ENCODE peak calls at places on chromosomes 7 and 10, in six cellular contexts. S is GM20000; R is kidney epithelial cell; L is naive thymus-derived CD4-positive, alpha-beta T cell; K is stimulated activated CD4-positive, alpha-beta T cell treated with anti-CD3 and anti-CD28 coated beads, Interleukin-15, amount 100 ng/mL, for 1 hour; O is coronary artery. P is an unnamed sample.

GRCh38 chr10:124632064-124632531 is 112.1 kb downstream of the FAM53B start:
- DNase-seq in S (no peak), R (no peak), L (peak), K (no peak), O (no peak), P (no peak)

GRCh38 chr10:2972216-2972615 is 95.1 kb upstream of the PFKP start:
- DNase-seq in S (no peak), R (no peak), L (no peak), K (no peak), O (no peak), P (no peak)

GRCh38 chr10:92891885-92892705 is 43.8 kb downstream of the EXOC6 start:
- DNase-seq in S (no peak), R (peak), L (no peak), K (no peak), O (no peak), P (no peak)

GRCh38 chr7:36360244-36360643 is 29.4 kb upstream of the ANLN start:
- DNase-seq in S (no peak), R (no peak), L (no peak), K (no peak), O (no peak), P (no peak)

GRCh38 chr7:126441745-126442144 is 811.0 kb downstream of the GRM8 start:
- DNase-seq in S (no peak), R (no peak), L (no peak), K (no peak), O (no peak), P (no peak)

GRCh38 chr7:81036871-81037270 is 118.0 kb upstream of the SEMA3C start:
- DNase-seq in S (no peak), R (no peak), L (no peak), K (no peak), O (no peak), P (no peak)

GRCh38 chr10:91389636-91390512 is 20.3 kb upstream of the HECTD2 start:
- DNase-seq in S (peak), R (no peak), L (peak), K (no peak), O (no peak), P (peak)

GRCh38 chr10:125691160-125691981 is 8.4 kb upstream of the TEX36 start:
- DNase-seq in S (no peak), R (peak), L (no peak), K (no peak), O (no peak), P (no peak)

GRCh38 chr10:119523916-119524719 is 18.4 kb downstream of the RGS10 start:
- DNase-seq in S (no peak), R (no peak), L (no peak), K (no peak), O (no peak), P (no peak)

GRCh38 chr7:1564603-1565022 is 5.2 kb downstream of the PSMG3 start:
- DNase-seq in S (no peak), R (no peak), L (no peak), K (no peak), O (no peak), P (no peak)

GRCh38 chr10:74227697-74228424 is 76.8 kb downstream of the ADK start:
- DNase-seq in S (no peak), R (peak), L (peak), K (no peak), O (no peak), P (no peak)

GRCh38 chr10:127813290-127813689 is 76.3 kb downstream of the FOXI2 start:
- DNase-seq in S (no peak), R (no peak), L (no peak), K (no peak), O (no peak), P (no peak)

GRCh38 chr10:109875828-109876821 is 47.2 kb downstream of the XPNPEP1 start:
- DNase-seq in S (no peak), R (no peak), L (no peak), K (no peak), O (peak), P (no peak)